ENCODE peak calls at places on chromosomes 16 and 17, in seven cellular contexts. H, S, R, A, V, O and P are unnamed samples.

GRCh38 chr16:66416136-66416535 is 11.0 kb upstream of the BEAN1 start:
- DNase-seq in H (no peak), O (no peak), A (no peak), V (no peak), S (no peak), R (no peak), P (no peak)

GRCh38 chr17:16504974-16505373 is 13.0 kb upstream of the LRRC75A start:
- DNase-seq in O (no peak), V (no peak), H (no peak), R (no peak), A (no peak), S (no peak), P (no peak)

GRCh38 chr17:47692137-47692894 is 1.6 kb upstream of the TBKBP1 start:
- DNase-seq in A (no peak), S (no peak), O (no peak), H (no peak), V (no peak), R (no peak), P (no peak)

GRCh38 chr17:60522889-60523626 is 3.0 kb downstream of the APPBP2 start:
- DNase-seq in S (no peak), V (no peak), H (no peak), O (no peak), R (no peak), A (no peak), P (no peak)

GRCh38 chr17:50905460-50905803 is 39.3 kb upstream of the TOB1 start:
- DNase-seq in S (no peak), R (no peak), H (no peak), A (no peak), O (no peak), V (peak), P (no peak)

GRCh38 chr16:11066231-11066870 is 122.0 kb downstream of the CLEC16A start:
- DNase-seq in H (no peak), V (no peak), A (no peak), S (no peak), R (no peak), O (no peak), P (no peak)

GRCh38 chr17:17712268-17712924 is 31.1 kb downstream of the RAI1 start:
- DNase-seq in O (no peak), A (no peak), S (no peak), R (no peak), V (no peak), H (no peak), P (no peak)

GRCh38 chr16:57434003-57434402 is 13.2 kb downstream of the CIAPIN1 start:
- DNase-seq in H (no peak), R (no peak), S (no peak), V (no peak), A (no peak), O (no peak), P (no peak)

GRCh38 chr16:4566144-4566543 is 10.0 kb downstream of the C16orf96 start:
- DNase-seq in A (no peak), H (no peak), O (no peak), S (no peak), R (no peak), V (no peak), P (no peak)

GRCh38 chr17:4497101-4497824 is 1.4 kb upstream of the SPNS2 start:
- DNase-seq in A (no peak), H (peak), S (no peak), R (no peak), V (no peak), O (no peak), P (no peak)

GRCh38 chr16:87345721-87346424 is 28.7 kb upstream of the C16orf95 start:
- DNase-seq in V (no peak), O (no peak), A (no peak), S (no peak), H (no peak), R (no peak), P (no peak)

GRCh38 chr17:75759457-75759856 is 5.5 kb downstream of the GALK1 start:
- DNase-seq in V (peak), A (no peak), S (no peak), O (peak), H (no peak), R (no peak), P (no peak)

GRCh38 chr16:22622703-22623102 is 112.0 kb downstream of the NPIPB5 start:
- DNase-seq in O (no peak), S (no peak), A (no peak), H (no peak), R (no peak), V (no peak), P (no peak)

GRCh38 chr16:77850637-77851330 is 62.4 kb downstream of the VAT1L start:
- DNase-seq in O (no peak), S (no peak), A (no peak), V (no peak), R (no peak), H (no peak), P (no peak)

GRCh38 chr16:12343913-12344312 is 367.4 kb downstream of the SNX29 start:
- DNase-seq in O (no peak), V (no peak), R (no peak), A (no peak), S (no peak), H (no peak), P (no peak)

GRCh38 chr16:84357191-84357651 is 11.1 kb upstream of the ATP2C2 start:
- DNase-seq in O (peak), R (no peak), H (no peak), V (no peak), S (no peak), A (no peak), P (no peak)

GRCh38 chr16:16112450-16113053 is 110.7 kb downstream of the ABCC6 start:
- DNase-seq in V (no peak), S (no peak), H (no peak), O (no peak), A (no peak), R (no peak), P (no peak)

GRCh38 chr16:84032458-84033178 is 10.0 kb downstream of the SLC38A8 start:
- DNase-seq in V (no peak), R (no peak), H (no peak), S (no peak), A (no peak), O (no peak), P (no peak)

GRCh38 chr17:68705331-68706166 is 104.4 kb upstream of the FAM20A start:
- DNase-seq in A (no peak), O (no peak), R (no peak), S (no peak), H (no peak), V (no peak), P (no peak)

GRCh38 chr17:28530250-28530649 is 22.2 kb downstream of the UNC119 start:
- DNase-seq in S (no peak), R (no peak), O (no peak), V (no peak), A (no peak), H (no peak), P (no peak)

GRCh38 chr17:22310717-22311686 is 618.7 kb downstream of the KCNJ18 start:
- DNase-seq in H (peak), O (no peak), A (no peak), V (no peak), S (no peak), R (no peak), P (no peak)

GRCh38 chr17:40341808-40342574 is 22.5 kb downstream of the GJD3 start:
- DNase-seq in V (peak), H (peak), S (peak), A (peak), O (peak), R (peak), P (peak)

GRCh38 chr17:17818088-17818526 is 18.7 kb downstream of the SREBF1 start:
- DNase-seq in S (no peak), V (no peak), O (peak), H (no peak), R (no peak), A (no peak), P (peak)

GRCh38 chr16:85555549-85556455 is 57.3 kb upstream of the GSE1 start:
- DNase-seq in O (no peak), A (no peak), V (peak), H (peak), R (peak), S (peak), P (peak)

GRCh38 chr16:77387810-77388209 is 47.0 kb downstream of the ADAMTS18 start:
- DNase-seq in R (no peak), A (no peak), V (no peak), O (no peak), S (no peak), H (no peak), P (no peak)

GRCh38 chr16:88005968-88006367 is 54.7 kb downstream of the BANP start:
- DNase-seq in R (no peak), H (no peak), A (no peak), O (no peak), V (no peak), S (no peak), P (no peak)

GRCh38 chr17:39769974-39770587 is 32.3 kb downstream of the GRB7 start:
- DNase-seq in A (no peak), S (no peak), H (no peak), O (peak), V (no peak), R (no peak), P (no peak)

GRCh38 chr16:14291941-14292825 is 221.1 kb downstream of the MRTFB start:
- DNase-seq in H (no peak), V (peak), A (no peak), O (no peak), R (no peak), S (no peak), P (no peak)

DNA sequence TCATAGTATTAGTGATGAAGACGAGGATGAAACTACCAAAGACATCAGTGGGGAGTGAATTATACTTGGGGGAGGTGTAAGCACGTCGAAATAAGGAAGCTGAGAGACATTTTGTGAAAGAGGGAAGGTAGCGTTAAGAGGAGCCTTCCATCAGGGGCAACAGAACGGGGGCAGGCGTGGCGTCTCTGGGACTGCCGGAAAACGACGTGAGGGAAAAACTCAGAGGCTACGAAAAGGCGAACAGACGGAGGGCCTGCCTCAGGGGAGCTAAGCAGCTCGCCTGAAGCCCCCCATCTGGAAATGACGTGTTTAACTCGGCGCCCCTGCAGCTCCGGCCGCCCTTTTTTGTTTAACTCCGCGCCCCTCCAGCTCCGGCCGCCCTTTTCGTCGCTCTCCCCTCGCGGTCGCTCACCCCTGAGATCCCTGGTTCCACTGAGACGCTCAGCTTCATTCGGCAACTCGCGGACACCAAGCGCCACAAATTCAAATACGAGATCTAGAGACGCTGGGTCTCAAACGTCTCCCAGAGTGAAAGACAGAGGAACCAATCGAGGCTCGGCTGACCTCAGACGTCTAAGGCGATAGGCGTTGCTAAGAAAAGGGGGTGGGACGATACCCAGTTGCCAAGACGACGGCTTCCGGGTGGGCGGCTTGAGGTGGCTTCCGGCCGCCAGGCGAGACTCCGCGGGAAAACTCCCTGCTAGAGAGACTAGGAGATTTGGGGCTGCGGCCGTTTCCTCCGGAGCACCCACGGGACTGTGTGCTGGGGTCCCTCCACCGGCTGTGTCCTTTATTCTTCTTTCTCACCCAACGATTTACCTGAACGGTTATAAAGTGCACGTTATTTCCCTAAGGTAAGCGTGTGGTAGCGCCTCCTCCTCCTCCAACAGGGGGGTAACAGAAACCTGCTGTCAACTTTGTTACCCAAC is 383.2 kb downstream of the ZFHX3 start:
- DNase-seq in A (peak), O (peak), H (peak), V (peak), S (peak), R (peak), P (peak)
- TF ChIP-seq POLR2A in A (no peak), O (peak), H (peak), V (no peak), S (peak), R (no peak), P (peak)

GRCh38 chr17:6546069-6546718 is 10.2 kb downstream of the PITPNM3 start:
- DNase-seq in A (no peak), H (no peak), V (no peak), O (no peak), S (no peak), R (no peak), P (no peak)

GRCh38 chr17:6549384-6550036 is 6.8 kb downstream of the PITPNM3 start:
- DNase-seq in H (no peak), S (no peak), O (no peak), V (no peak), A (no peak), R (no peak), P (no peak)

GRCh38 chr17:6548578-6549330 is 7.6 kb downstream of the PITPNM3 start:
- DNase-seq in R (no peak), A (no peak), H (no peak), S (peak), V (peak), O (peak), P (no peak)

GRCh38 chr17:6547336-6547735 is 9.0 kb downstream of the PITPNM3 start:
- DNase-seq in V (no peak), O (no peak), R (no peak), S (no peak), H (no peak), A (no peak), P (no peak)

DNA sequence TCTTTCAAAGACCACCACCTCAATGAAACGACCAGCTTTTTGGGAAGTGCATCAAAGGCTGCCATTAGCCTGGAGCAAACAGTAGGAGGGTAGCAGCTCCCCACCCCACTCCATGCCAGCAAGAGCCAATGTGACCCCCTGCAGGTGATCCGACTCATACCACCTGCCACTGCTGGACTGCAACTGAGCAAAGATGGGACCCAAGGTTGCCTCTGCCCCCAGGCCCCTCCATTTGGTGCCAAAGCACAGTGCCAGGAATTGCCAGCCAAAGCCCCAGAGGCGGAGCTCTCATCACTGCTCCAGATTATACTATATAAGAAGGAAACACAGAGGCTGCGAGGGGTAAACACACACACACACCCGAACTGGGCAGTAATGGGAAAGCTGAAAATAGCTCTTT is 8.3 kb downstream of the PITPNM3 start:
- DNase-seq in H (no peak), R (no peak), O (no peak), V (no peak), S (no peak), A (no peak), P (no peak)
- TF ChIP-seq POLR2A in H (no peak), R (no peak), O (no peak), V (no peak), S (no peak), A (no peak), P (no peak)

GRCh38 chr17:57993471-57994365 is 5.7 kb upstream of the VEZF1 start:
- DNase-seq in S (no peak), O (no peak), A (no peak), H (no peak), R (no peak), V (no peak), P (no peak)
- TF ChIP-seq POLR2A in S (no peak), O (no peak), A (no peak), H (no peak), R (no peak), V (no peak), P (peak)

GRCh38 chr17:62964506-62964905 is 1.5 kb upstream of the TANC2 start:
- DNase-seq in O (no peak), V (no peak), R (no peak), H (no peak), A (no peak), S (no peak), P (no peak)

GRCh38 chr17:62966426-62967110 is 533 bp downstream of the TANC2 start:
- DNase-seq in R (peak), S (peak), A (no peak), O (peak), H (peak), V (peak), P (peak)

GRCh38 chr17:62965149-62965648 is 836 bp upstream of the TANC2 start:
- DNase-seq in H (no peak), R (no peak), O (no peak), A (no peak), S (no peak), V (no peak), P (no peak)

GRCh38 chr17:62967111-62967449 is 1.0 kb downstream of the TANC2 start:
- DNase-seq in A (no peak), O (no peak), H (no peak), V (no peak), S (no peak), R (no peak), P (no peak)

DNA sequence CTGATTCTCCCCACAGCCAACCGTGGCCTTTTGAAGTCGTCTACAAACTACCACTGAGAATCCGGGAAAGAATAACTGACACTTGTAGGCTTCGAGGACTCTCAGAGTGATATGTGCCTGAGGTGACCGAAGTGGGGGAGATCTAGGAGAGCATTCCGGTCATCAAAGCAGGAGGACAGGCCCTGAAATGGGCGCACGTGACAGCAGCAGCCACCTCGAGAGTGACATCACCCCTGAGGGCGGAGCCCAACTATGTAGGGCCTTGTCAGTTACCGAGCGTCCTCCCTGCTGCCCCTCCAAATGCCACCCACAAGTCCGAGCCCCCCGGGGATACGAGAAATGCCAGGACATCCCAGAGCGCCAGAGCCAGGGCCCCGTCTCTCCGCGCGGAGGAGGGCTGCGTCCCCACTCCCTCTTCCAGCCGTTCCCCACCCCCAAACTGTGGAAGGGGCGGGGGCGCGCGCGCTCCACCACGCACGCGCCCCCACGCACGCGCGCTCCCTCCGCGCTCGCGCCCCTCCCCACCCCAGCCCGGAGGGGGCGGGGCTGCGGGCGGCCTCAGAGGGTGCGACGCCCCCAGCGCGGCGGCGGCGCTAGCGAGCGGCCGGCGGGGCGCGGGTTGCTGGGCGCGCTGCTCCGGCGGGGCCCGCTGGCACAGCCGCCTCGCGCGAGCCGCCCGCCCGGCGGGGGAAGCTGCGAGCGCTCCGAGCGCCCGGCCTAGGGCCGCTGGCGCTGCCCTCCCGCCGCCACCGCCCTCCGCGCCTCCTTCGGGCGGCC is at the start of gene TANC2:
- DNase-seq in O (peak), S (peak), R (peak), A (peak), V (peak), H (peak), P (peak)
- TF ChIP-seq POLR2A in O (peak), S (peak), R (peak), A (peak), V (no peak), H (peak), P (peak)

DNA sequence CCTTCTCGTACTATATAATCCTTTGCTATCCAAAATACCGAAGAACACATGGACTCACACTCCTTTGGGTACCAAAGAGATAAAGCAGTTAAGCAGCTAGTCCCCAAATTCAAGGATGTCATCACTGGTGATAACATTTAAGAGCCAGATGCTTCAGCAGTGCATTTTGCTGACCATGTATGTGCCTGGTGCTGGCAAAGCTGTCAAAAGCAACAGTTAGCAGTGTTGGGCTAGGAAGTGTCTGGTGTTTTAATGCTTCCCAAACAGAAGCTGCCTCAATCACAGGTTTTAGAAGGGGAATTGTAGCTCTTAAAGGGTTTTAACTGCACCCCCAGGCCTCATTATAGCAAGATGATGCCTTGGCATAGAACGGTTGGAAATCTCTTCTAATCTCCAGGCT is 4.7 kb downstream of the FAM117A start:
- DNase-seq in V (no peak), R (no peak), O (no peak), H (no peak), S (no peak), A (no peak), P (peak)
- TF ChIP-seq POLR2A in V (no peak), R (no peak), O (no peak), H (no peak), S (no peak), A (no peak), P (peak)

GRCh38 chr16:2471653-2472487 is 773 bp downstream of the NTN3 start:
- DNase-seq in H (no peak), R (no peak), V (no peak), A (no peak), O (no peak), S (no peak), P (no peak)

GRCh38 chr16:2470603-2471015 is 488 bp upstream of the NTN3 start:
- DNase-seq in O (no peak), V (no peak), R (no peak), A (no peak), S (no peak), H (no peak), P (no peak)

GRCh38 chr16:2470234-2470601 is 879 bp upstream of the NTN3 start:
- DNase-seq in A (no peak), R (no peak), O (no peak), S (no peak), H (no peak), V (no peak), P (no peak)

GRCh38 chr16:2472488-2472864 is 1.4 kb downstream of the NTN3 start:
- DNase-seq in R (no peak), O (no peak), V (no peak), H (no peak), S (no peak), A (no peak), P (no peak)

GRCh38 chr16:2471016-2471652 is at the start of gene NTN3:
- DNase-seq in O (no peak), R (no peak), S (no peak), H (no peak), V (no peak), A (no peak), P (peak)
- TF ChIP-seq POLR2A in O (no peak), R (no peak), S (no peak), H (no peak), V (no peak), A (no peak), P (no peak)

GRCh38 chr17:77127735-77128361 is 12.9 kb upstream of the SEC14L1 start:
- DNase-seq in V (peak), O (peak), R (no peak), A (peak), H (no peak), S (peak), P (no peak)
- TF ChIP-seq POLR2A in V (no peak), O (no peak), R (peak), A (no peak), H (no peak), S (peak), P (peak)

GRCh38 chr16:74774223-74775139 is at the start of gene FA2H:
- DNase-seq in R (peak), H (peak), O (peak), S (peak), A (peak), V (peak), P (peak)
- TF ChIP-seq POLR2A in R (no peak), H (peak), O (peak), S (peak), A (no peak), V (no peak), P (no peak)